ENCODE peak calls at places on chromosomes 1 and 21, in five cellular contexts. L, T, E, G and V are unnamed samples.
A peak's percentile ranks its signal among the peaks of the same experiment; 100 is the strongest.

GRCh38 chr1:165481820-165482532 is 37.0 kb upstream of the RXRG start:
- ATAC-seq in L (peak; percentile 66), T (no peak), E (peak; percentile 88), G (no peak), V (peak; percentile 85)

GRCh38 chr1:109847251-109847650 is 63.4 kb upstream of the CSF1 start:
- ATAC-seq in L (no peak), T (no peak), E (no peak), G (no peak), V (no peak)

GRCh38 chr1:42838482-42839190 is 7.8 kb upstream of the ZNF691 start:
- ATAC-seq in L (no peak), T (peak; percentile 75), E (no peak), G (no peak), V (no peak)

GRCh38 chr1:240193699-240194098 is 102.0 kb downstream of the FMN2 start:
- ATAC-seq in L (no peak), T (no peak), E (no peak), G (no peak), V (no peak)

GRCh38 chr1:54609301-54609921 is 13.9 kb downstream of the FAM151A start:
- ATAC-seq in L (no peak), T (no peak), E (no peak), G (no peak), V (no peak)

GRCh38 chr1:112772781-112773180 is 57.6 kb upstream of the PPM1J start:
- ATAC-seq in L (no peak), T (no peak), E (no peak), G (no peak), V (no peak)

GRCh38 chr1:35463232-35463631 is 94.0 kb downstream of the KIAA0319L start:
- ATAC-seq in L (no peak), T (no peak), E (no peak), G (no peak), V (no peak)

GRCh38 chr1:178341218-178341956 is 155.4 kb downstream of the CLEC20A start:
- ATAC-seq in L (peak; percentile 71), T (no peak), E (peak; percentile 86), G (no peak), V (peak; percentile 67)

GRCh38 chr1:184883304-184883815 is 90.9 kb downstream of the NIBAN1 start:
- ATAC-seq in L (no peak), T (no peak), E (no peak), G (no peak), V (no peak)

GRCh38 chr1:52403566-52404115 is 582 bp downstream of the ORC1 start:
- ATAC-seq in L (peak; percentile 52), T (peak; percentile 77), E (peak; percentile 80), G (peak; percentile 62), V (peak; percentile 10)

GRCh38 chr1:232766224-232766890 is 38.9 kb upstream of the MAP10 start:
- ATAC-seq in L (no peak), T (no peak), E (peak; percentile 40), G (no peak), V (peak; percentile 42)

DNA sequence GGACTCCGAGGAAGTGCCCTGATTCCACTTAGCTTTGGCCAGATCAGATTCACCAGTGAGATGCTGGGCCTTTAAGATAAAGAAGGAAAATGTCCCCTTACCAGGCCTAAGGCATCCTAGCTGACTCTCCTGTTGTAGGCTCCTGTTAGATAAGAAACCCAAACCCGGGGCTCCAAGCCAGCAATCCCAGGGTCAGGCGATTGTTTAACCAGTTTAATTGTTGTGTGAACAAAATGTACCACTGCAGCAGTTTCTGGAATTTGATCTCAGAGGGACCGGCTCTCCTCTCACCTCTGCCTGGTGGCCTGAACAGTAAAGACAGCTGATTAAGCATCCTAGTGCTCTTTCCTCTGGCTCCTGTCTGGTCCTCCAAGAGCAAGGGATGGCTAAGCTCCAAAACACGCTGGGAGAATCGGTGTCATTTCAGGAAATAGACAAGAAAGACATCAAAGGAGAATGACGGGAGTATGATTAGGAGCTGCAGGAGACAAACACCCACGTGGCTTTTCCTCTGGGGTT is 9.3 kb upstream of the KLHDC8A start:
- ATAC-seq in L (no peak), T (no peak), E (peak; percentile 59), G (peak; percentile 62), V (no peak)
- H3K27ac ChIP-seq in L (no peak overlapping the region), T (no peak overlapping the region), E (no peak overlapping the region), G (no peak overlapping the region), V (no peak overlapping the region)

DNA sequence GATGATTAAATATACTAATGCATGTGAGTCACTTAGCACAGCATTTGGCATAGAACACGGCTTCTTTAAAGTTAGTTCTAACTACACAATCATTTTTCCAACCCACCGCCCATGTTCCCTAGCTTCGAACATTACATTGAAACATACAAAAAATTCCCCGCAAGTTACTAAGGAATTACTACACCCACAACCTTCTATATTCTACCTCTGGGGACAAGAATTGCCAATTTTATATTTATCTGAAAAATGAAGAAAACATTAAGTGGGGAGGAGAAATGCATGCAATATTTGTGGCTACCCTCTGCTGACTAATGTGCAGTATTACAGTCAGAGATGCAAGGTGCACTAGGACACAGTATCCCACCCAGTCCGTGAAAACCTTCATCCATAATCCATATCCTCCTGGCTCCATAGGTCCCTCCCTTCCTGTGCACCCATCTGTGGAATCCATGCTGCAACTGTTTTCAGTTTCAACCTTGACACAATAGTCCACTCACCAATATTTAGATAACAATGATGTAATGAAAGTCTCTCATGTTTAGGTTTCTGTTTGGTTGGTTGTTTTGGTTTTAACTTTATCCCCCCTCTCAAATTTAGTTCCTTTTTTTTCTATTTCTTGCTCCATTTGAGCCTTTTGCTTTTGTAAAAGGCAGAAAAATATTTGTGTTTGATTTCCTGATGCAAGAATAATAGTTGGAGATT is 31.6 kb downstream of the RGS5 start:
- ATAC-seq in L (no peak), T (peak; percentile 38), E (peak; percentile 81), G (peak; percentile 82), V (peak; percentile 27)
- TF ChIP-seq CTCF in L (peak; percentile 27), T (no peak), E (no peak), G (peak; percentile 23), V (peak; percentile 18)

GRCh38 chr21:37532868-37533780 is 166.6 kb downstream of the DYRK1A start:
- ATAC-seq in L (peak; percentile 77), T (peak; percentile 77), E (peak; percentile 79), G (peak; percentile 61), V (no peak)
- TF ChIP-seq EP300 in L (no peak), T (no peak), E (no peak), G (no peak), V (no peak)

DNA sequence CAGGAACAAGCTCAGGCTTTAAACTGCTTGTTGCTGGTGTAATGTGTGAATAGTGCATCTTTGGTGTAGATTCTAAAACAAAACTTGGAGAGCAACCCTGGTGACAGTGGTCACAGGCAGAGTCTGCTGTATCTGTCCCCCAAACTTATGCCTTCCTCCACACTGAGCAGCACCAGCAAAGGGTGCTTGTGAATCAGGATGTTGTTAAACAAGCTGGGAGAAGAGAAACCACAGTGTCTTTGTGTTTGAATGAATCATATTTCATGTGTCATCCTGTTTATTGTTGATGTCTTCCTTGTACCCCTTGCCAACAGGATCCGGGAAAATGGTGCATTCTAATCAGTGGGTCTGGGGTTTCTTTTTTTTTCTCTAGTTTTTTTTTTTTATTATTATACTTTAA is 91.9 kb upstream of the COG2 start:
- ATAC-seq in L (no peak), T (no peak), E (no peak), G (no peak), V (no peak)
- H3K27ac ChIP-seq in L (no peak overlapping the region), T (no peak overlapping the region), E (no peak overlapping the region), G (no peak overlapping the region), V (no peak overlapping the region)